ENCODE peak calls at places on chromosome 7, in six cellular contexts. R is mammary epithelial cell, B is SK-N-SH, U is sigmoid colon, O is endodermal cell, Q is tibial artery. W is an unnamed sample. For H3K4me1, the result is how much of the 10 kb centered on the place peaks cover.

GRCh38 chr7:151923097-151923876 is 33.0 kb upstream of the GALNTL5 start:
- DNase-seq in R (peak), B (no peak), U (peak), O (no peak), Q (peak), W (no peak)

GRCh38 chr7:92904292-92905131 is 68.1 kb upstream of the CDK6 start:
- DNase-seq in R (peak), B (peak), U (no peak), O (peak), Q (no peak), W (no peak)

GRCh38 chr7:107936312-107936711 is 45.3 kb downstream of the DLD start:
- DNase-seq in R (no peak), B (no peak), U (no peak), O (no peak), Q (no peak), W (no peak)

GRCh38 chr7:45183711-45184210 is 26.2 kb downstream of the RAMP3 start:
- DNase-seq in R (no peak), B (no peak), U (peak), O (peak), Q (peak), W (no peak)

GRCh38 chr7:132276986-132277716 is 299.1 kb downstream of the PLXNA4 start:
- DNase-seq in R (peak), B (no peak), U (no peak), O (no peak), Q (no peak), W (no peak)

GRCh38 chr7:89780291-89780690 is 374.0 kb upstream of the STEAP1 start:
- DNase-seq in R (no peak), B (no peak), U (no peak), O (no peak), Q (no peak), W (no peak)

GRCh38 chr7:85733163-85733915 is 546.5 kb upstream of the SEMA3D start:
- DNase-seq in R (no peak), B (no peak), U (no peak), O (no peak), Q (no peak), W (no peak)

GRCh38 chr7:142807855-142808460 is 37.2 kb downstream of the PRSS2 start:
- DNase-seq in R (no peak), B (no peak), U (no peak), O (no peak), Q (no peak), W (no peak)

GRCh38 chr7:151063212-151063561 is 3.8 kb downstream of the SLC4A2 start:
- DNase-seq in R (peak), B (no peak), U (peak), O (no peak), Q (peak), W (no peak)

GRCh38 chr7:45133352-45133751 is 21.9 kb upstream of the TBRG4 start:
- DNase-seq in R (no peak), B (no peak), U (no peak), O (no peak), Q (no peak), W (no peak)

GRCh38 chr7:128217972-128218652 is 23.0 kb upstream of the LEP start:
- DNase-seq in R (no peak), B (peak), U (peak), O (no peak), Q (no peak), W (no peak)

GRCh38 chr7:46385662-46386309 is 464.7 kb upstream of the IGFBP3 start:
- DNase-seq in R (peak), B (no peak), U (no peak), O (no peak), Q (no peak), W (no peak)

GRCh38 chr7:20591086-20591485 is 24.4 kb upstream of the ABCB5 start:
- DNase-seq in R (no peak), B (no peak), U (no peak), O (no peak), Q (no peak), W (no peak)

GRCh38 chr7:151784843-151785680 is 91.9 kb downstream of the PRKAG2 start:
- DNase-seq in R (no peak), B (no peak), U (no peak), O (no peak), Q (no peak), W (no peak)

GRCh38 chr7:6167004-6167551 is 105.3 kb downstream of the CYTH3 start:
- DNase-seq in R (no peak), B (peak), U (no peak), O (no peak), Q (no peak), W (peak)

GRCh38 chr7:47404005-47404404 is 177.9 kb downstream of the TNS3 start:
- DNase-seq in R (peak), B (no peak), U (no peak), O (peak), Q (no peak), W (no peak)

GRCh38 chr7:69782917-69783684 is 184.8 kb downstream of the AUTS2 start:
- DNase-seq in R (no peak), B (no peak), U (peak), O (no peak), Q (peak), W (peak)

GRCh38 chr7:140350056-140350455 is 48.3 kb downstream of the SLC37A3 start:
- DNase-seq in R (no peak), B (no peak), U (no peak), O (no peak), Q (no peak), W (no peak)

GRCh38 chr7:108156897-108157605 is 26.9 kb upstream of the LAMB4 start:
- DNase-seq in R (no peak), B (no peak), U (no peak), O (no peak), Q (no peak), W (no peak)

GRCh38 chr7:74480861-74481417 is 27.2 kb downstream of the GTF2IRD1 start:
- DNase-seq in R (peak), B (no peak), U (peak), O (no peak), Q (peak), W (peak)

GRCh38 chr7:27435461-27435860 is 192.9 kb downstream of the EVX1 start:
- DNase-seq in R (no peak), B (no peak), U (no peak), O (no peak), Q (no peak), W (no peak)

GRCh38 chr7:28815369-28815927 is 142.7 kb downstream of the TRIL start:
- DNase-seq in R (no peak), B (no peak), U (no peak), O (no peak), Q (no peak), W (no peak)

GRCh38 chr7:49500741-49501140 is 272.7 kb upstream of the VWC2 start:
- DNase-seq in R (no peak), B (no peak), U (no peak), O (no peak), Q (no peak), W (no peak)

GRCh38 chr7:80097756-80098155 is 36.9 kb upstream of the GNAI1 start:
- DNase-seq in R (no peak), B (no peak), U (no peak), O (no peak), Q (no peak), W (no peak)

GRCh38 chr7:155252958-155253501 is 44.6 kb upstream of the INSIG1 start:
- DNase-seq in R (no peak), B (no peak), U (no peak), O (no peak), Q (no peak), W (no peak)

GRCh38 chr7:18511351-18511750 is 15.8 kb downstream of the HDAC9 start:
- DNase-seq in R (no peak), B (no peak), U (no peak), O (no peak), Q (no peak), W (no peak)

GRCh38 chr7:156932006-156932405 is 17.5 kb upstream of the NOM1 start:
- DNase-seq in R (peak), B (no peak), U (no peak), O (peak), Q (no peak), W (no peak)

GRCh38 chr7:156659961-156660360 is 19.4 kb downstream of the RNF32 start:
- DNase-seq in R (peak), B (no peak), U (no peak), O (no peak), Q (no peak), W (no peak)

GRCh38 chr7:111162692-111163091 is 71.8 kb downstream of the LRRN3 start:
- DNase-seq in R (no peak), B (no peak), U (no peak), O (no peak), Q (no peak), W (no peak)

GRCh38 chr7:143367972-143368371 is 5.5 kb upstream of the FAM131B start:
- DNase-seq in R (peak), B (peak), U (peak), O (no peak), Q (no peak), W (no peak)

GRCh38 chr7:112985377-112985987 is 101.1 kb downstream of the GPR85 start:
- DNase-seq in R (peak), B (no peak), U (peak), O (peak), Q (no peak), W (peak)

GRCh38 chr7:95608344-95609173 is 12.2 kb upstream of the PDK4 start:
- DNase-seq in R (peak), B (peak), U (peak), O (peak), Q (peak), W (peak)

GRCh38 chr7:135672560-135673359 is 10.4 kb downstream of the STMP1 start:
- DNase-seq in R (peak), B (peak), U (no peak), O (no peak), Q (no peak), W (peak)

GRCh38 chr7:139523199-139523941 is at the start of gene CLEC2L:
- DNase-seq in R (no peak), B (peak), U (no peak), O (peak), Q (no peak), W (no peak)

GRCh38 chr7:152925412-152926147 is 166.0 kb downstream of the ACTR3B start:
- DNase-seq in R (no peak), B (peak), U (no peak), O (peak), Q (no peak), W (no peak)

GRCh38 chr7:81180573-81180972 is 261.7 kb upstream of the SEMA3C start:
- DNase-seq in R (no peak), B (no peak), U (no peak), O (no peak), Q (no peak), W (no peak)

GRCh38 chr7:92569137-92569536 is 21.1 kb downstream of the FAM133B start:
- DNase-seq in R (no peak), B (no peak), U (no peak), O (no peak), Q (no peak), W (no peak)

GRCh38 chr7:116500071-116500853 is 724 bp downstream of the CAV2 start:
- DNase-seq in R (peak), B (peak), U (peak), O (peak), Q (peak), W (peak)

GRCh38 chr7:1949681-1950055 is 279.6 kb downstream of the ELFN1 start:
- DNase-seq in R (no peak), B (no peak), U (peak), O (no peak), Q (no peak), W (peak)

GRCh38 chr7:13279854-13280435 is 592.5 kb downstream of the ARL4A start:
- DNase-seq in R (no peak), B (peak), U (no peak), O (no peak), Q (no peak), W (no peak)

GRCh38 chr7:13286916-13287315 is 599.5 kb downstream of the ARL4A start:
- DNase-seq in R (no peak), B (no peak), U (no peak), O (no peak), Q (no peak), W (no peak)

GRCh38 chr7:13276977-13277376 is 589.5 kb downstream of the ARL4A start:
- DNase-seq in R (no peak), B (no peak), U (no peak), O (no peak), Q (no peak), W (no peak)

GRCh38 chr7:13278020-13278419 is 590.6 kb downstream of the ARL4A start:
- DNase-seq in R (no peak), B (no peak), U (no peak), O (no peak), Q (no peak), W (no peak)

DNA sequence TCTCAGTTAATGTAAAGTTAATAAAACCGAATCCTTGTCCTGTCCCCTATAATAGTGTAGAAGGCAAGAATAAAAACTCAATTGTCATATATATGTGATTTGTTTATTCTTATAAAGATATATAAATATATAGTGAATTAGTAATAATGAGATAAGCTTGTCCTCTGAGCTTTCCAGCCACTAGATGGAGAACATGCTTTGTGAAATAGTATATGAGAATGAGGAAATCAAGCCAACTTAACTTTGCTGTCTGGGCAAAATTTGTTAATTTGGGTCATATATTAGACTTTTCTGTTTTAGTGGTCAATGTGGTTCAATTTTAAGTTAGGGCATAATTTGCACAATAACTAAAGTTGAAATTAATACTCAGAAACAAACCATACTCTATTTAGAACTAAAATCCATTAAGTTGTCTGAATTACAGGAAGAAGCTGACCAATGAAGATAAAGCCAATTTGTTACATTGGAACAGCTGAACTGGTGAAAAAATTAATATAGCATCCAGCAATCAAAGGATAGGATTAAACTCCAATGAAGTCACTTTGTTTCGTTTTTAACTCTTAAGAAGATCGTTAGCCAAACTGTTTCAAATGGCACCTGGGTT is 595.0 kb downstream of the ARL4A start:
- DNase-seq in R (no peak), B (peak), U (no peak), O (no peak), Q (no peak), W (no peak)
- TF ChIP-seq CTCF in R (no peak), B (peak), U (no peak), O (peak), Q (no peak), W (peak)

GRCh38 chr7:32881074-32881982 is 10.2 kb downstream of the KBTBD2 start:
- DNase-seq in R (no peak), B (no peak), U (no peak), O (no peak), Q (no peak), W (no peak)
- H3K4me1 ChIP-seq in R (under half), B (under half), U (half or more), O (under half), Q (under half), W (under half)

GRCh38 chr7:24595671-24596418 is 22.6 kb downstream of the PALS2 start:
- DNase-seq in R (no peak), B (no peak), U (no peak), O (no peak), Q (no peak), W (no peak)
- H3K4me3 ChIP-seq in R (no peak), B (no peak), U (no peak), O (no peak), Q (no peak), W (peak)

GRCh38 chr7:77662869-77663268 is 33.4 kb upstream of the RSBN1L start:
- DNase-seq in R (no peak), B (no peak), U (no peak), O (no peak), Q (no peak), W (no peak)
- TF ChIP-seq CTCF in R (no peak), B (no peak), U (no peak), O (no peak), Q (no peak), W (no peak)

W was measured in heart right ventricle.